ENCODE peak calls at places on chromosomes 13 and 19, in six cellular contexts. Z, Q, E, N, A and C are unnamed samples.

GRCh38 chr13:87153371-87153770 is 517.8 kb upstream of the SLITRK5 start:
- DNase-seq in Z (no peak), Q (no peak), E (no peak), N (no peak), A (no peak), C (no peak)

GRCh38 chr19:42052241-42052863 is 17.7 kb downstream of the GRIK5 start:
- DNase-seq in Z (no peak), Q (no peak), E (no peak), N (no peak), A (no peak), C (no peak)

GRCh38 chr13:21675095-21676007 is 4.5 kb downstream of the FGF9 start:
- DNase-seq in Z (peak), Q (no peak), E (no peak), N (peak), A (peak), C (no peak)

GRCh38 chr13:33186851-33187250 is 98.7 kb downstream of the STARD13 start:
- DNase-seq in Z (no peak), Q (no peak), E (no peak), N (no peak), A (no peak), C (no peak)

GRCh38 chr19:8835446-8835845 is 3.3 kb downstream of the MBD3L1 start:
- DNase-seq in Z (no peak), Q (no peak), E (no peak), N (no peak), A (no peak), C (no peak)

GRCh38 chr19:23318143-23318542 is 67.9 kb upstream of the ZNF724 start:
- DNase-seq in Z (no peak), Q (no peak), E (no peak), N (no peak), A (no peak), C (no peak)

GRCh38 chr13:112454648-112455334 is 78.6 kb downstream of the SPACA7 start:
- DNase-seq in Z (no peak), Q (no peak), E (no peak), N (no peak), A (no peak), C (no peak)

GRCh38 chr13:98459721-98460370 is 117.1 kb downstream of the STK24 start:
- DNase-seq in Z (no peak), Q (no peak), E (no peak), N (no peak), A (no peak), C (no peak)

GRCh38 chr19:16078759-16079707 is 2.7 kb downstream of the TPM4 start:
- DNase-seq in Z (peak), Q (peak), E (peak), N (no peak), A (peak), C (peak)

GRCh38 chr19:21508198-21508597 is 2.8 kb downstream of the ZNF429 start:
- DNase-seq in Z (no peak), Q (no peak), E (no peak), N (no peak), A (no peak), C (no peak)

GRCh38 chr13:58955546-58956385 is 1208.0 kb downstream of the DIAPH3 start:
- DNase-seq in Z (no peak), Q (no peak), E (peak), N (no peak), A (no peak), C (no peak)

GRCh38 chr13:44710576-44710975 is 134.4 kb upstream of the TSC22D1 start:
- DNase-seq in Z (no peak), Q (peak), E (no peak), N (no peak), A (no peak), C (no peak)

GRCh38 chr19:34365463-34366401 is 736 bp downstream of the GPI start:
- DNase-seq in Z (no peak), Q (no peak), E (peak), N (peak), A (peak), C (peak)

GRCh38 chr19:57558525-57558924 is 1.1 kb downstream of the ZNF550 start:
- DNase-seq in Z (no peak), Q (no peak), E (no peak), N (no peak), A (no peak), C (no peak)

GRCh38 chr13:99723847-99724246 is 222.6 kb downstream of the TM9SF2 start:
- DNase-seq in Z (no peak), Q (no peak), E (no peak), N (no peak), A (no peak), C (no peak)

GRCh38 chr19:4645718-4646117 is 6.4 kb downstream of the TNFAIP8L1 start:
- DNase-seq in Z (no peak), Q (no peak), E (no peak), N (no peak), A (no peak), C (no peak)

GRCh38 chr19:30864460-30865215 is 484.6 kb downstream of the TSHZ3 start:
- DNase-seq in Z (no peak), Q (no peak), E (no peak), N (no peak), A (no peak), C (no peak)

GRCh38 chr19:27972291-27973040 is 1240.5 kb downstream of the UQCRFS1 start:
- DNase-seq in Z (no peak), Q (peak), E (no peak), N (no peak), A (no peak), C (no peak)

GRCh38 chr13:74145249-74145970 is 11.2 kb upstream of the KLF12 start:
- DNase-seq in Z (no peak), Q (no peak), E (no peak), N (no peak), A (no peak), C (no peak)

GRCh38 chr19:17183858-17184271 is 31.3 kb upstream of the USE1 start:
- DNase-seq in Z (peak), Q (no peak), E (no peak), N (no peak), A (no peak), C (no peak)

GRCh38 chr13:99725644-99726043 is 224.4 kb downstream of the TM9SF2 start:
- DNase-seq in Z (no peak), Q (no peak), E (no peak), N (no peak), A (no peak), C (no peak)

GRCh38 chr19:44212250-44212864 is at the start of gene ZNF227:
- DNase-seq in Z (peak), Q (peak), E (peak), N (peak), A (peak), C (peak)

GRCh38 chr13:87677334-87678234 is 6.4 kb downstream of the SLITRK5 start:
- DNase-seq in Z (no peak), Q (no peak), E (no peak), N (peak), A (no peak), C (no peak)

GRCh38 chr13:42553098-42554046 is 20.6 kb upstream of the TNFSF11 start:
- DNase-seq in Z (no peak), Q (no peak), E (no peak), N (no peak), A (no peak), C (peak)

GRCh38 chr13:98199480-98199879 is 22.4 kb upstream of the RNF113B start:
- DNase-seq in Z (no peak), Q (no peak), E (no peak), N (no peak), A (no peak), C (no peak)

GRCh38 chr13:59532405-59532804 is 631.3 kb downstream of the DIAPH3 start:
- DNase-seq in Z (no peak), Q (no peak), E (no peak), N (no peak), A (no peak), C (no peak)

GRCh38 chr19:12543855-12544254 is 7.4 kb downstream of the ZNF564 start:
- DNase-seq in Z (no peak), Q (no peak), E (no peak), N (no peak), A (no peak), C (no peak)

GRCh38 chr13:48401480-48401879 is 11.4 kb downstream of the LPAR6 start:
- DNase-seq in Z (peak), Q (no peak), E (peak), N (no peak), A (no peak), C (no peak)
- H3K4me3 ChIP-seq in Z (peak), Q (no peak), E (no peak), N (no peak), A (no peak), C (no peak)

GRCh38 chr13:48561461-48562224 is 28.8 kb upstream of the RCBTB2 start:
- DNase-seq in Z (no peak), Q (no peak), E (no peak), N (no peak), A (no peak), C (no peak)
- H3K4me3 ChIP-seq in Z (peak), Q (no peak), E (no peak), N (no peak), A (no peak), C (no peak)

DNA sequence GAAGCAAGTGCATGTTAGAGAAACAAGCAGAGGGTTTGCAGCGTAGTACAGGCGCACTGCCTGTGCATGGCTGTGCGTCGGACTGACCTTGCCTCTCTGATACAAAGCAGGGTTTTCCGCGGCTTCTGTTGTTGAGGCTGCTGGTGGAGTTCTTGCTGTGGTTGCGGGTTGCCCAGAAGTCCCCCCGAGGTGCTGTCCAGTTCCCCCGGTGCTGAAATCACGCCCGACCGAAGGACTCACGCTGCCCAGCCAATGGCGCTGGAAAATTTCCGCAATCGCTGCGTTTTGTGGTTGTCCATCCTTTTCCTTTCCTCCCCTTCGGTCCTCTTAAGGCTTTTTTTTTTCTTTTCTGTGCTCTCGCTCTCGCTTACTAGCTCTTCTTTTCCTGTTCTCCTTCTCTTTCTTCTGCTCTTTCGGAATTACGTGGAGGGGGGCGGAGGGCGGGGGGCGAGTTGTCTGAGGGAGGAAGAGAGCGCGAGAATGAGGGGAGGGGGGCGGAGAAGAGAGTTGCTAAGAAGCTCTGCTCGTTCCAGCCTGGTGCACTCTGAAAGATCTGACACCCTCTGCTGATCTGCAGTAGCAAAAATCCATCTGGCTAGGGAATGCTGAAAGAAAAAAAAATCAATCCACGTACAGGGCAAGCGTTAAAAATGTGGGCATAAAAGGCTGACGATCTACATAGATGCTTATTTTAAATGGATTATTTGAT is at the start of gene SLITRK1:
- DNase-seq in Z (peak), Q (no peak), E (no peak), N (peak), A (no peak), C (peak)
- H3K4me3 ChIP-seq in Z (no peak), Q (no peak), E (no peak), N (peak), A (peak), C (peak)

GRCh38 chr19:18271433-18271841 is 2.8 kb downstream of the IQCN start:
- DNase-seq in Z (peak), Q (peak), E (no peak), N (no peak), A (no peak), C (no peak)

GRCh38 chr19:18274776-18275356 is 614 bp upstream of the IQCN start:
- DNase-seq in Z (peak), Q (peak), E (no peak), N (peak), A (peak), C (peak)

GRCh38 chr19:18273566-18274302 is 518 bp downstream of the IQCN start:
- DNase-seq in Z (peak), Q (peak), E (no peak), N (no peak), A (no peak), C (no peak)

GRCh38 chr19:18270304-18270703 is 3.9 kb downstream of the IQCN start:
- DNase-seq in Z (peak), Q (peak), E (no peak), N (no peak), A (no peak), C (no peak)

DNA sequence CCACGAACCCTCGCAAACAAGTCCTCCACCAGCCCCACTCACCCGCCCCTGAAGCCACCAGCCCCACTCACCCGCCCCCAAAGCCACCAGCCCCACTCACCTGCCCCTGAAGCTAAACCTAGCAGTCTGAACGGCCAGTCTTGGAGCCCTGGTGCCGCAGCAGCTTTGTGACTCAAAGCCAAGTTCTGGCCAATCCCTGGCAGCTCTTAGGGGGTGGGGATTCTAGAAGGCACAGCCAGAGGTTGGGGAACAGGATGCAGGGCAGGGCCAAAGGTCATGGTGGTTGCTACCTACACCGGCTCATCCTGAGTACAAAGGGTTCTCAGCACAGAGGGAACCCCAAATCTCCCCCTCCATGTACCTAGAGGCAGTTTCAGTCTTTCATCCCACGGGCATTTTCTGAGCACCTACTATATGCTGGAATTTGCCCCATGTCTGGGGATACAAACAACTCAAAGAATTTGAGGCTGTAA is at the start of gene IQCN:
- DNase-seq in Z (peak), Q (peak), E (no peak), N (peak), A (peak), C (no peak)
- H3K4me3 ChIP-seq in Z (peak), Q (no peak), E (no peak), N (no peak), A (peak), C (no peak)

DNA sequence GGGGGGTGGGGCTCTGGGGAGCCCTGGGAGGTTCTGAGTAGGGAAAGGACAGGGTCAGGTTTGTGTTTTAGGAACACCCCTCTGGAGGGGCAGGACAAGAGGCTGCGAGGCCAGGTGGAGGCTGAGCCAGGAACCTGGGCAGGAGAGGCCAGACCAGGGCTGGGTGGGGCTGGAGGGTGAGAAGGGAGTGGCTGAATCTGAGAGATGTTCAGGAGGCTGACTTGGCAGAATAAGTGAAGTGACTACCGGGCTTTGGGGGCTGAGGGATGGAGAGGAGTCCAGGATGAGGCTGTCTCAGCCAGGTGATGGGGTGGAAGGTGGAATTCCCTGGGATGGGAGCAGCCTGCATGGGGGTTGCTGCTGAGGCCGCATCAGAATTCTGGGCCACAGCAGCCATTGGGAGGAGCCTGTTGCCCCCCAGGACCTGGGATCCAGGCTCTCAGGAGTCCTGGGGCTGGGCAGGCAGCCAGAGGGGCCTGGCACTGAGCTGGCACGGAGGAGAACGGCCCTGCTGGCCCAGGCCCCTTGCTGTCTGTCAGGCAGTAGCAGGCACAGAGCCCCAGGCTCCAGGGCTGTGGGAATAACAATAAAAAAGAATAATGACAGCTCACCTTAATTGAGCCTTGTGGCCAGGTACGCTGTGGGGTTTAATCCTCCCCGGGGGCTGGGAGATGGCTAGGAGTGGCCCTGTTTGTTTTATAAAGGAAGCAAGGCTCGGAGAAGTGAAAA is 3.3 kb downstream of the PPP5C start:
- DNase-seq in Z (no peak), Q (no peak), E (peak), N (no peak), A (no peak), C (no peak)
- H3K4me3 ChIP-seq in Z (no peak), Q (no peak), E (peak), N (no peak), A (peak), C (no peak)

GRCh38 chr13:26558912-26559485 is 1.5 kb downstream of the WASF3 start:
- DNase-seq in Z (no peak), Q (no peak), E (no peak), N (no peak), A (no peak), C (peak)

GRCh38 chr13:26557051-26557392 is 461 bp upstream of the WASF3 start:
- DNase-seq in Z (no peak), Q (no peak), E (no peak), N (no peak), A (no peak), C (no peak)

GRCh38 chr13:26558074-26558805 is 757 bp downstream of the WASF3 start:
- DNase-seq in Z (no peak), Q (no peak), E (no peak), N (peak), A (no peak), C (no peak)

GRCh38 chr13:26555413-26555812 is 2.1 kb upstream of the WASF3 start:
- DNase-seq in Z (no peak), Q (no peak), E (no peak), N (no peak), A (no peak), C (no peak)

DNA sequence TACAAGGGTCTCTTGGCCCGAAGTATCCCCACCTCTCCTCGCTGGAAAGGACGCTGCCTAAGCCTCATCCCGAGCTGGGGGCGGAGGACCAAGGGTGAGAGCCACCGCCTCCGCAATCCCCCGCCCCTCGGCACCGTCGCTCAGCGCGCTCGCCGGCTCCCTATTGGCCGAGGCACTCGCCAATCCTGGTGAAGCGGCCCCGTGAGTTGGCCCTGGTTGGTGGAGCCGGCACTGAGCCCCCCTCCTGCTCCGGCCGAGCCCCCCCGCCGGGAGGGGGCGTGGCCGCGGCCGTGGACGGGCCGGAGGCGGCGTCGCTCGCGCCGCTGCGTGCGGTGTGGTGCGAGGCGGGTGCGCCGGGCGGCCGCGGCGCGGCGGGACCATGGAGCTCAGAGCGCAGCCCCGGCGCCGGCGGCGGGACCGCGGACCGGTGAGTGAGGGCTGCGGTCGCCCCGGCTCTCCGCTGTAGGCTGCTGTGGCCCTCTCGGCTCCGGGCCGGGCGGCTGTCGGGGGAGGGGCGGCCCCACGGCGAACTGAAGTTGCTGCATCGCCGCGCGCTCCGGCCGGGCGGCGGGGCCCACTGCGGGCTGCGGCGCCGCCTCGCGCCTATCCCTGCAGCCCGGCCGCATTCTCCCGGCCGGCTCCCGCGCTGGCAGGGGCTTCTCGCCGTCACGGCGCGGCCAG is at the start of gene WASF3:
- DNase-seq in Z (no peak), Q (peak), E (peak), N (peak), A (peak), C (peak)
- H3K4me3 ChIP-seq in Z (no peak), Q (peak), E (peak), N (peak), A (peak), C (peak)

GRCh38 chr13:108528303-108528702 is 101.1 kb upstream of the MYO16 start:
- DNase-seq in Z (no peak), Q (no peak), E (no peak), N (no peak), A (no peak), C (no peak)
- H3K4me3 ChIP-seq in Z (no peak), Q (no peak), E (no peak), N (no peak), A (no peak), C (no peak)

DNA sequence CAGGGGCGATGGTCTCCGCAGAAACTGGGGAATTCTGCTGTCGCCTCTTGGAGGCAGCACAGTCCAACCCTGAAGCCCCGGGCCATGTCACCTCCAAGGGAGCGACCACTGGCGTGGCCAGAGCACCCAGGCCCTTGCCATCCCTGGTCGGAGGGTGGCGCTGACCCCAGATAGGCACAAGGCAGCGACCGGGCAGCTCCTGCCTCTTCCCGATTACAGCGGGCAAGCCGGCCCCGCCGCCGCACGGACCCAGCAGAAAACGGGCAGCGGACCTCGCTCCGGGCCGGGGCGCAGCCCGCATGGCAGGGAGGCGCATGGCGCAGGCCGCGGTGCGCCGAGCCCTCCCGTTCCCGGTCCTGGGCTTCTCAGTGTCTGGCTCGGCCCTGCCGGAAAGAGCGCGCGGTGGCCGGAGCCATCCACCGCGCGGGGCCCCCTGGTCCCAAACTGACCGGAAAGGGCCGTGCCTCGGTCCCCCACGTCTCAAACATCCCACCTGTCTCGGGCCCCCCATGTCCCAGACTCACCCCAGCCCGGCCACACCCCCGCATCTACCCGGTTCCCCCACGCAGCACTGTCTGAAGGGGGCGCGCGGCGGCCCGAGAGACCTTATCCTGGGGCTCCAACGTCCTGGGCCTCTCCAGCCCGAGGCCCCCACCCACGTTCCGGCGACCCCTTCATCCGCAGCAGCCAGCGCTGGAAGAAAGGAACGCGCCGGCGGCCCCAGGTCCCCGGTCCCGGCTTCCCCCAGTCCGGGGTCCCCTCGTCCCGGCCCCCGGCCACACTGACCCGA is 725 bp downstream of the CERS1 start:
- DNase-seq in Z (no peak), Q (peak), E (no peak), N (no peak), A (no peak), C (no peak)
- H3K4me3 ChIP-seq in Z (no peak), Q (peak), E (no peak), N (no peak), A (peak), C (peak)